ENCODE peak calls at places on chromosome 13, in eight cellular contexts. G is GM12891, F is AG10803, J is HuH-7.5, W is fibroblast of the conjunctiva, Q is GF-D8, X is right cardiac atrium, O is omental fat pad. L is an unnamed sample.

GRCh38 chr13:50081106-50081898 is 66.1 kb downstream of the KCNRG start:
- DNase-seq in G (peak; percentile 13), F (no peak), J (no peak), W (no peak), Q (no peak), X (peak; percentile 78), O (peak; percentile 29), L (no peak)

GRCh38 chr13:49952168-49952567 is 16.0 kb upstream of the SPRYD7 start:
- DNase-seq in G (no peak), F (no peak), J (no peak), W (no peak), Q (no peak), X (no peak), O (no peak), L (no peak)

GRCh38 chr13:31675521-31675953 is 63.8 kb upstream of the RXFP2 start:
- DNase-seq in G (no peak), F (peak; percentile 76), J (no peak), W (no peak), Q (no peak), X (no peak), O (no peak), L (no peak)

GRCh38 chr13:80132741-80133601 is 208.0 kb downstream of the SPRY2 start:
- DNase-seq in G (no peak), F (peak; percentile 38), J (peak; percentile 37), W (no peak), Q (no peak), X (peak; percentile 75), O (no peak), L (peak; percentile 71)

GRCh38 chr13:113584870-113585671 is 518 bp downstream of the TFDP1 start:
- DNase-seq in G (peak; percentile 62), F (no peak), J (peak; percentile 42), W (no peak), Q (no peak), X (no peak), O (no peak), L (no peak)

GRCh38 chr13:106567421-106568224 is at the start of gene ARGLU1:
- DNase-seq in G (peak; percentile 62), F (peak; percentile 86), J (peak; percentile 50), W (no peak), Q (peak; percentile 85), X (peak; percentile 97), O (peak; percentile 79), L (peak; percentile 75)

GRCh38 chr13:95355491-95355890 is 54.2 kb upstream of the ABCC4 start:
- DNase-seq in G (no peak), F (peak; percentile 44), J (no peak), W (no peak), Q (no peak), X (no peak), O (no peak), L (peak; percentile 64)

GRCh38 chr13:97140611-97141010 is 81.5 kb upstream of the MBNL2 start:
- DNase-seq in G (no peak), F (peak; percentile 58), J (no peak), W (no peak), Q (no peak), X (no peak), O (no peak), L (no peak)

GRCh38 chr13:77868717-77869116 is 49.9 kb downstream of the EDNRB start:
- DNase-seq in G (no peak), F (no peak), J (no peak), W (no peak), Q (no peak), X (no peak), O (no peak), L (no peak)

GRCh38 chr13:100234006-100234405 is 145.1 kb downstream of the PCCA start:
- DNase-seq in G (no peak), F (no peak), J (no peak), W (no peak), Q (no peak), X (no peak), O (no peak), L (no peak)

GRCh38 chr13:106521101-106521799 is 14.2 kb downstream of the EFNB2 start:
- DNase-seq in G (no peak), F (no peak), J (no peak), W (no peak), Q (no peak), X (no peak), O (no peak), L (no peak)

GRCh38 chr13:111005364-111005763 is 90.5 kb upstream of the ANKRD10 start:
- DNase-seq in G (no peak), F (peak; percentile 56), J (no peak), W (no peak), Q (no peak), X (no peak), O (no peak), L (peak; percentile 54)

GRCh38 chr13:39245688-39246087 is 207.4 kb downstream of the NHLRC3 start:
- DNase-seq in G (no peak), F (no peak), J (no peak), W (no peak), Q (no peak), X (no peak), O (no peak), L (no peak)

L was measured in astrocyte.